ENCODE peak calls at places on chromosomes 16 and 17, in six cellular contexts. One of them, this sample, is unnamed.
A peak's percentile ranks its signal among the peaks of the same experiment; 100 is the strongest.

GRCh38 chr17:39699818-39700147 is at the start of gene ERBB2:
- DNase-seq in lung: peak; percentile 81
- DNase-seq in fibroblast of pulmonary artery: peak; percentile 79
- DNase-seq in foreskin fibroblast: peak; percentile 89
- DNase-seq in IMR-90: peak; percentile 73
- DNase-seq in progenitor cell of endocrine pancreas: peak; percentile 40
- DNase-seq in this sample: no peak

GRCh38 chr16:48082516-48082915 is 73.3 kb downstream of the ABCC12 start:
- DNase-seq in foreskin fibroblast: no peak
- DNase-seq in IMR-90: peak; percentile 32
- DNase-seq in fibroblast of pulmonary artery: no peak
- DNase-seq in lung: no peak
- DNase-seq in progenitor cell of endocrine pancreas: no peak
- DNase-seq in this sample: no peak

GRCh38 chr17:33373209-33373608 is 80.1 kb upstream of the ASIC2 start:
- DNase-seq in fibroblast of pulmonary artery: no peak
- DNase-seq in IMR-90: no peak
- DNase-seq in progenitor cell of endocrine pancreas: no peak
- DNase-seq in lung: no peak
- DNase-seq in foreskin fibroblast: no peak
- DNase-seq in this sample: no peak

GRCh38 chr17:12743046-12743445 is 46.3 kb upstream of the ARHGAP44 start:
- DNase-seq in fibroblast of pulmonary artery: no peak
- DNase-seq in lung: peak; percentile 36
- DNase-seq in progenitor cell of endocrine pancreas: no peak
- DNase-seq in foreskin fibroblast: no peak
- DNase-seq in IMR-90: no peak
- DNase-seq in this sample: no peak

GRCh38 chr16:50006954-50007353 is 18.1 kb upstream of the CNEP1R1 start:
- DNase-seq in progenitor cell of endocrine pancreas: no peak
- DNase-seq in fibroblast of pulmonary artery: no peak
- DNase-seq in IMR-90: no peak
- DNase-seq in lung: no peak
- DNase-seq in foreskin fibroblast: no peak
- DNase-seq in this sample: no peak

GRCh38 chr17:40912506-40913220 is 24.8 kb downstream of the KRT23 start:
- DNase-seq in progenitor cell of endocrine pancreas: no peak
- DNase-seq in lung: no peak
- DNase-seq in IMR-90: no peak
- DNase-seq in foreskin fibroblast: peak; percentile 29
- DNase-seq in fibroblast of pulmonary artery: no peak
- DNase-seq in this sample: no peak

GRCh38 chr17:29563816-29564215 is 3.0 kb downstream of the ABHD15 start:
- DNase-seq in lung: peak; percentile 6
- DNase-seq in fibroblast of pulmonary artery: no peak
- DNase-seq in foreskin fibroblast: no peak
- DNase-seq in progenitor cell of endocrine pancreas: no peak
- DNase-seq in IMR-90: no peak
- DNase-seq in this sample: no peak

GRCh38 chr17:59332890-59333377 is 1.5 kb downstream of the YPEL2 start:
- DNase-seq in progenitor cell of endocrine pancreas: no peak
- DNase-seq in IMR-90: peak; percentile 11
- DNase-seq in fibroblast of pulmonary artery: peak; percentile 54
- DNase-seq in lung: peak; percentile 50
- DNase-seq in foreskin fibroblast: peak; percentile 67
- DNase-seq in this sample: no peak

GRCh38 chr17:19414396-19415280 is 3.6 kb downstream of the RNF112 start:
- DNase-seq in progenitor cell of endocrine pancreas: no peak
- DNase-seq in IMR-90: no peak
- DNase-seq in foreskin fibroblast: no peak
- DNase-seq in fibroblast of pulmonary artery: no peak
- DNase-seq in lung: no peak
- DNase-seq in this sample: no peak

GRCh38 chr17:77449908-77450741 is 309.4 kb downstream of the SEC14L1 start:
- DNase-seq in fibroblast of pulmonary artery: peak; percentile 86
- DNase-seq in lung: no peak
- DNase-seq in progenitor cell of endocrine pancreas: no peak
- DNase-seq in IMR-90: peak; percentile 72
- DNase-seq in foreskin fibroblast: peak; percentile 87
- DNase-seq in this sample: no peak

GRCh38 chr16:66438536-66438935 is 11.4 kb downstream of the BEAN1 start:
- DNase-seq in foreskin fibroblast: no peak
- DNase-seq in fibroblast of pulmonary artery: no peak
- DNase-seq in lung: no peak
- DNase-seq in IMR-90: no peak
- DNase-seq in progenitor cell of endocrine pancreas: no peak
- DNase-seq in this sample: no peak

GRCh38 chr17:72237223-72237622 is 116.4 kb downstream of the SOX9 start:
- DNase-seq in lung: no peak
- DNase-seq in progenitor cell of endocrine pancreas: no peak
- DNase-seq in fibroblast of pulmonary artery: no peak
- DNase-seq in IMR-90: no peak
- DNase-seq in foreskin fibroblast: no peak
- DNase-seq in this sample: no peak

GRCh38 chr17:28643979-28644781 is 778 bp downstream of the BLTP2 start:
- DNase-seq in fibroblast of pulmonary artery: peak; percentile 64
- DNase-seq in IMR-90: peak; percentile 55
- DNase-seq in foreskin fibroblast: peak; percentile 76
- DNase-seq in lung: peak; percentile 64
- DNase-seq in progenitor cell of endocrine pancreas: peak; percentile 18
- DNase-seq in this sample: peak; percentile 28

GRCh38 chr17:28340374-28340773 is 4.8 kb downstream of the TNFAIP1 start:
- DNase-seq in IMR-90: no peak
- DNase-seq in lung: no peak
- DNase-seq in foreskin fibroblast: no peak
- DNase-seq in progenitor cell of endocrine pancreas: no peak
- DNase-seq in fibroblast of pulmonary artery: no peak
- DNase-seq in this sample: no peak

GRCh38 chr17:55527520-55528118 is 16.4 kb upstream of the SMIM36 start:
- DNase-seq in foreskin fibroblast: peak; percentile 80
- DNase-seq in IMR-90: peak; percentile 65
- DNase-seq in progenitor cell of endocrine pancreas: peak; percentile 22
- DNase-seq in lung: no peak
- DNase-seq in fibroblast of pulmonary artery: peak; percentile 75
- DNase-seq in this sample: no peak

GRCh38 chr16:17529982-17530760 is 59.4 kb upstream of the XYLT1 start:
- DNase-seq in IMR-90: no peak
- DNase-seq in fibroblast of pulmonary artery: no peak
- DNase-seq in lung: no peak
- DNase-seq in foreskin fibroblast: no peak
- DNase-seq in progenitor cell of endocrine pancreas: no peak
- DNase-seq in this sample: no peak

GRCh38 chr17:4759776-4760236 is 11.9 kb upstream of the TM4SF5 start:
- DNase-seq in fibroblast of pulmonary artery: no peak
- DNase-seq in foreskin fibroblast: no peak
- DNase-seq in IMR-90: no peak
- DNase-seq in lung: no peak
- DNase-seq in progenitor cell of endocrine pancreas: no peak
- DNase-seq in this sample: no peak

GRCh38 chr17:27541326-27542023 is 85.2 kb downstream of the KSR1 start:
- DNase-seq in fibroblast of pulmonary artery: no peak
- DNase-seq in lung: no peak
- DNase-seq in progenitor cell of endocrine pancreas: no peak
- DNase-seq in foreskin fibroblast: no peak
- DNase-seq in IMR-90: no peak
- DNase-seq in this sample: no peak

GRCh38 chr17:64001091-64001579 is 3.0 kb downstream of the PRR29 start:
- DNase-seq in lung: no peak
- DNase-seq in progenitor cell of endocrine pancreas: no peak
- DNase-seq in foreskin fibroblast: no peak
- DNase-seq in fibroblast of pulmonary artery: no peak
- DNase-seq in IMR-90: no peak
- DNase-seq in this sample: peak; percentile 1

GRCh38 chr16:56281256-56281805 is 90.0 kb downstream of the GNAO1 start:
- DNase-seq in progenitor cell of endocrine pancreas: no peak
- DNase-seq in fibroblast of pulmonary artery: no peak
- DNase-seq in foreskin fibroblast: peak; percentile 9
- DNase-seq in lung: no peak
- DNase-seq in IMR-90: no peak
- DNase-seq in this sample: no peak

GRCh38 chr16:88600539-88600896 is 30.3 kb downstream of the ZC3H18 start:
- DNase-seq in fibroblast of pulmonary artery: no peak
- DNase-seq in progenitor cell of endocrine pancreas: no peak
- DNase-seq in IMR-90: no peak
- DNase-seq in foreskin fibroblast: no peak
- DNase-seq in lung: no peak
- DNase-seq in this sample: no peak

GRCh38 chr16:65218348-65218747 is 96.5 kb upstream of the CDH11 start:
- DNase-seq in fibroblast of pulmonary artery: no peak
- DNase-seq in lung: no peak
- DNase-seq in progenitor cell of endocrine pancreas: no peak
- DNase-seq in foreskin fibroblast: no peak
- DNase-seq in IMR-90: no peak
- DNase-seq in this sample: no peak

GRCh38 chr16:85923153-85924021 is 24.4 kb downstream of the IRF8 start:
- DNase-seq in fibroblast of pulmonary artery: peak; percentile 55
- DNase-seq in progenitor cell of endocrine pancreas: no peak
- DNase-seq in lung: no peak
- DNase-seq in foreskin fibroblast: peak; percentile 68
- DNase-seq in IMR-90: peak; percentile 59
- DNase-seq in this sample: no peak

GRCh38 chr16:898216-898615 is 72.6 kb downstream of the LMF1 start:
- DNase-seq in IMR-90: no peak
- DNase-seq in lung: no peak
- DNase-seq in progenitor cell of endocrine pancreas: no peak
- DNase-seq in foreskin fibroblast: no peak
- DNase-seq in fibroblast of pulmonary artery: no peak
- DNase-seq in this sample: no peak

GRCh38 chr16:895371-895770 is 75.4 kb downstream of the LMF1 start:
- DNase-seq in IMR-90: no peak
- DNase-seq in foreskin fibroblast: no peak
- DNase-seq in lung: no peak
- DNase-seq in progenitor cell of endocrine pancreas: no peak
- DNase-seq in fibroblast of pulmonary artery: no peak
- DNase-seq in this sample: no peak

GRCh38 chr16:897701-898100 is 73.1 kb downstream of the LMF1 start:
- DNase-seq in IMR-90: no peak
- DNase-seq in progenitor cell of endocrine pancreas: no peak
- DNase-seq in lung: no peak
- DNase-seq in foreskin fibroblast: no peak
- DNase-seq in fibroblast of pulmonary artery: no peak
- DNase-seq in this sample: no peak

GRCh38 chr16:896261-897199 is 74.3 kb downstream of the LMF1 start:
- DNase-seq in fibroblast of pulmonary artery: no peak
- DNase-seq in IMR-90: no peak
- DNase-seq in progenitor cell of endocrine pancreas: no peak
- DNase-seq in foreskin fibroblast: no peak
- DNase-seq in lung: no peak
- DNase-seq in this sample: no peak

DNA sequence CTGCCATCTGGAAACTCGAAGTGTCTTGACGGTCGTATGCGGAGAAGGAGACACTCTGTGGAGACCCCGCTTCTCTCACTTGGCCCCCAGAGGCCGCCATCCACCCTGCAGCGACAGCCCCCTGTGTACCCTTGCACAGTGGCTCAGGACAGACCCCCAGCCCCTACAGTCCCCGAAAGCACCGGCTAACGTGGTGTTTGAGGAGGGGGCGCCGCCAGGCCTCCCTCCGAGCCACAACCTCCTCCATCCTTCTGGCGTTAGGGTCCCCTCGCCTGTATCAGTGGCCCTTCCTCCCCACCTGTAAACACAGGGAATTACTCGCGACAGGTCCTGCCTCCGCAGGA is 73.6 kb downstream of the LMF1 start:
- DNase-seq in IMR-90: no peak
- DNase-seq in progenitor cell of endocrine pancreas: no peak
- DNase-seq in fibroblast of pulmonary artery: no peak
- DNase-seq in lung: no peak
- DNase-seq in foreskin fibroblast: no peak
- DNase-seq in this sample: no peak
- TF ChIP-seq CTCF in IMR-90: no peak
- TF ChIP-seq CTCF in progenitor cell of endocrine pancreas: no peak
- TF ChIP-seq CTCF in fibroblast of pulmonary artery: no peak
- TF ChIP-seq CTCF in lung: no peak
- TF ChIP-seq CTCF in foreskin fibroblast: no peak
- TF ChIP-seq CTCF in this sample: no peak

GRCh38 chr17:18156171-18156975 is 27.3 kb upstream of the ALKBH5 start:
- DNase-seq in IMR-90: no peak
- DNase-seq in fibroblast of pulmonary artery: no peak
- DNase-seq in progenitor cell of endocrine pancreas: no peak
- DNase-seq in lung: no peak
- DNase-seq in foreskin fibroblast: peak; percentile 52
- DNase-seq in this sample: no peak
- TF ChIP-seq CTCF in IMR-90: no peak
- TF ChIP-seq CTCF in fibroblast of pulmonary artery: no peak
- TF ChIP-seq CTCF in progenitor cell of endocrine pancreas: no peak
- TF ChIP-seq CTCF in lung: no peak
- TF ChIP-seq CTCF in foreskin fibroblast: no peak
- TF ChIP-seq CTCF in this sample: no peak

DNA sequence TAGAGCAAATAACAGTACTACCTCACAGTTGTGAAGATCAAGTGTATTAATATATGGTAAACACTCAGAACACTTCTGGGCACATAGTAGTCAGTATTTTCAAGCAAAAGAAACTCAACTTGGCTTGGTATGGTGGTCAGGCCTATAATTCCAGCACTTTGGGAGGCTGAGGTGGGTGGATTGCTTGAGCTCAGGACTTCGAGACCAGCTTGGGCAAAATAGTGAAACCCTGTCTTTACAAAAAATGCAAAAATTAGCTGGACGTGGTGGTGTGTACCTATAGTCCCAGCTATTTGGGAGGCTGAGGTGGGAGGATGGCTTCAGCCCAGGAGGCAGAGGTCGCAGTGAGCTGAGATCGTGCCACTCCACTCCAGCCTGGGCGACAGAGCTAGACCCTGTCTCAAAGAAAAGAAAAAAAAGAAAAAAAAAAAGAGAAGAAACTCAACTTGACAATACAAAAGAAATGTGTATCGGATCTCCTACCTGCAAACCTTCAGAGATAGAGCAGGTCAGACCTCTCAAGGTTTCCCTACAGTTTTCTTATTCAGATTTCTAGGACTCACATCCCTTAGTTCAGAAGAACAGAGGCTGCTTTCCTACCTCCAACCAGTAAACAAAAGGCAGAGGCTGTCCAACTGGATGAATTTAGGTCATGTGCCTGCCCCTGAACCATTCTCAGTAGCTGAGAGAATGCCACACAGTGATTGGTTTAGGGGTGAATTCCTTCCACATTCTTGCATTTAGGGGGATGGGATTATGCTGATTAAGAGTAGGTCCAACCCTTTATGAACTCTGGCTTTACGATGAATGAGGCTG is 1.7 kb upstream of the KPNA2 start:
- DNase-seq in lung: no peak
- DNase-seq in IMR-90: peak; percentile 65
- DNase-seq in progenitor cell of endocrine pancreas: no peak
- DNase-seq in fibroblast of pulmonary artery: peak; percentile 53
- DNase-seq in foreskin fibroblast: peak; percentile 71
- DNase-seq in this sample: no peak
- TF ChIP-seq CTCF in lung: no peak
- TF ChIP-seq CTCF in IMR-90: no peak
- TF ChIP-seq CTCF in progenitor cell of endocrine pancreas: no peak
- TF ChIP-seq CTCF in fibroblast of pulmonary artery: no peak
- TF ChIP-seq CTCF in foreskin fibroblast: no peak
- TF ChIP-seq CTCF in this sample: no peak

DNA sequence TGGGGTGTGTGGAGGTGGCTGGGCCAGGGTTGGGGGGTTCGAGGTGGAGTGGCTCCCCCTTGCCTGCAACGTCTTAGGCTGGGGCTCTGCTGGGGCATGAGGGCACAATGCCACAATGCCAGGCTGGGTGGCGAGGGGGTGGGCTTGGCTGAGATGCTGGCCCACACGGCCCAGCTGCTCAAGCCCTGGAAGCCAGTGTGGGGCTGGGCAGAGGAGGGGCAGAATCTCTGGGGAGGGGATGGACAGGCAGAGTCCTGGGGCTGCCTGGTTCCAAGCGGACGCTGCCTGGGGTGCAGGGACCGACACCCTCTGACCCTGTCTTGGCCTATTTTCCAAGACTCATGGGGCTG is 37.5 kb upstream of the SSTR5 start:
- DNase-seq in lung: no peak
- DNase-seq in IMR-90: no peak
- DNase-seq in progenitor cell of endocrine pancreas: no peak
- DNase-seq in fibroblast of pulmonary artery: no peak
- DNase-seq in foreskin fibroblast: no peak
- DNase-seq in this sample: no peak
- TF ChIP-seq CTCF in lung: no peak
- TF ChIP-seq CTCF in IMR-90: no peak
- TF ChIP-seq CTCF in progenitor cell of endocrine pancreas: no peak
- TF ChIP-seq CTCF in fibroblast of pulmonary artery: no peak
- TF ChIP-seq CTCF in foreskin fibroblast: no peak
- TF ChIP-seq CTCF in this sample: no peak

This sample was measured in activated B cell treated with CpG ODN at 0.5 μM for 24 hours.